ENCODE peak calls at places on chromosomes 4 and X, in five cellular contexts. X, P, D, Z and E are unnamed samples.

GRCh38 chrX:150926304-150926703 is 27.8 kb upstream of the CD99L2 start:
- DNase-seq in Z (no peak), X (no peak), D (no peak), P (no peak), E (no peak)

GRCh38 chr4:135032670-135033069 is 831.1 kb upstream of the PABPC4L start:
- DNase-seq in X (no peak), D (no peak), Z (no peak), P (no peak), E (no peak)

GRCh38 chr4:61614256-61614655 is 414.1 kb downstream of the ADGRL3 start:
- DNase-seq in X (no peak), Z (no peak), P (no peak), D (no peak), E (no peak)

GRCh38 chr4:181650033-181650825 is 593.0 kb upstream of the TENM3 start:
- DNase-seq in Z (no peak), D (no peak), P (no peak), X (no peak), E (no peak)

GRCh38 chr4:124019749-124020549 is 623.4 kb downstream of the SPRY1 start:
- DNase-seq in X (no peak), Z (no peak), D (no peak), P (no peak), E (no peak)

GRCh38 chrX:47458528-47458927 is 24.5 kb downstream of the ZNF41 start:
- DNase-seq in D (no peak), X (no peak), Z (no peak), P (no peak), E (no peak)

GRCh38 chr4:15746110-15746509 is 32.0 kb upstream of the CD38 start:
- DNase-seq in D (no peak), Z (no peak), X (no peak), P (no peak), E (no peak)

GRCh38 chr4:87559090-87559837 is 30.1 kb upstream of the SPARCL1 start:
- DNase-seq in D (peak), P (no peak), X (peak), Z (no peak), E (no peak)

GRCh38 chr4:158622251-158622650 is 49.4 kb downstream of the C4orf46 start:
- DNase-seq in D (no peak), Z (no peak), X (no peak), P (no peak), E (no peak)

GRCh38 chrX:11787564-11787963 is 29.5 kb downstream of the MSL3 start:
- DNase-seq in Z (peak), D (peak), X (no peak), P (no peak), E (no peak)

GRCh38 chr4:23305026-23305425 is 584.8 kb downstream of the PPARGC1A start:
- DNase-seq in D (no peak), P (no peak), Z (no peak), X (no peak), E (no peak)

GRCh38 chrX:133868687-133869086 is 116.7 kb downstream of the GPC3 start:
- DNase-seq in Z (no peak), D (peak), P (no peak), X (no peak), E (no peak)

GRCh38 chrX:112211459-112211858 is 128.9 kb upstream of the TRPC5 start:
- DNase-seq in P (no peak), Z (no peak), D (no peak), X (peak), E (no peak)

GRCh38 chr4:152454398-152455011 is 81.4 kb downstream of the FBXW7 start:
- DNase-seq in X (no peak), Z (peak), P (no peak), D (peak), E (no peak)

GRCh38 chrX:41672643-41673042 is 16.1 kb upstream of the GPR34 start:
- DNase-seq in D (no peak), Z (no peak), P (no peak), X (no peak), E (no peak)

GRCh38 chr4:174041555-174042110 is 241.8 kb downstream of the FBXO8 start:
- DNase-seq in X (no peak), D (no peak), P (no peak), Z (no peak), E (no peak)

GRCh38 chrX:437636-438390 is 51.1 kb upstream of the PPP2R3B start:
- DNase-seq in D (no peak), X (no peak), Z (no peak), P (no peak), E (no peak)

GRCh38 chr4:184392321-184392720 is 82.0 kb downstream of the IRF2 start:
- DNase-seq in D (no peak), P (no peak), X (no peak), Z (no peak), E (no peak)

GRCh38 chrX:112164420-112164819 is 81.8 kb upstream of the TRPC5 start:
- DNase-seq in D (no peak), Z (no peak), X (no peak), P (no peak), E (no peak)

GRCh38 chr4:112747035-112747434 is 110.1 kb downstream of the LARP7 start:
- DNase-seq in Z (no peak), D (no peak), X (no peak), P (no peak), E (no peak)

GRCh38 chr4:85556293-85556692 is 81.3 kb downstream of the ARHGAP24 start:
- DNase-seq in D (no peak), P (no peak), X (peak), Z (no peak), E (no peak)

GRCh38 chrX:274904-275475 is 6.2 kb upstream of the PLCXD1 start:
- DNase-seq in P (no peak), D (no peak), X (no peak), Z (no peak), E (no peak)

GRCh38 chrX:27728291-27728690 is 79.5 kb upstream of the MAGEB10 start:
- DNase-seq in Z (no peak), P (no peak), D (no peak), X (no peak), E (no peak)

GRCh38 chr4:142559986-142560385 is 286.1 kb downstream of the INPP4B start:
- DNase-seq in Z (no peak), X (no peak), D (no peak), P (no peak), E (no peak)

DNA sequence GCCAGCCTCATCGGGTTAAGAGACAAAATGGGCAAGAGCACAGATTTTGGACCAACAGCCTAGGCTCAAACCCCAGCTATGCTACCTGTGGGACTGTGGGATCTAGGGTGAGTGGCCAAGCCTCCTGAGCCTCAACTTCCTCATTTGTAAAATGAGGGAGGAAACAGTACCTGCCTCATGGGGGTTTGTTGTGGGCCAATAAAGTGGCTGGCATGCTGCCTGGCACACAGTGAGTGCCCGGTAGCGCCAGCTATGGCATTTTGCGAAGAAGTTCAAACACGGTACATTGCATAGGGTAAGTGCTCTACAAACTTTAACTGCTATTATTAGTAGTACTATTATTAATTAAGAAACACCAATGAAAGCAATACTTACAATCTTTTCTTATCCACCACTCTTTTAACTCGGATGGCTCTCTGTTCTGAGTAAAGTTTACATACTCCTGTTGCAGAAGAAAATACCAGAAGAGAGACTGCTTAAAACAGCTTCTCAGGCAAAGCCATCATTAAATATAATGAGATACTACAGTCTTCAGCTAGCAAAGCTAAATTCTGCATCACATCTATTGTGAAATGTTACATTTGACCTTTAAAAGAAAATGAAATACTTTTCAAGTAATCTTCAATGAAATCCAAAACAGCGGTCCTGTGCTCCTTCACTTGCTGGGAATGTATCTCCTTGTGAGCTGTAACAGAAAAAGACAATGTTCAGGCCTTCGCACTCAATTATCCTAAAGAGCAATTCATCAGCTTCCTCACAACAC is 70.1 kb downstream of the NSG1 start:
- DNase-seq in P (no peak), X (no peak), D (no peak), Z (no peak), E (no peak)
- TF ChIP-seq TAF1 in P (no peak), X (no peak), D (no peak), Z (no peak), E (no peak)

GRCh38 chrX:16640823-16641222 is 9.1 kb upstream of the S100G start:
- DNase-seq in D (no peak), X (no peak), Z (no peak), P (no peak), E (no peak)

GRCh38 chrX:16635040-16635439 is 14.9 kb upstream of the S100G start:
- DNase-seq in Z (no peak), X (no peak), D (no peak), P (no peak), E (no peak)

GRCh38 chrX:16643160-16643559 is 6.8 kb upstream of the S100G start:
- DNase-seq in X (no peak), D (no peak), P (no peak), Z (no peak), E (no peak)

GRCh38 chrX:16638533-16638932 is 11.4 kb upstream of the S100G start:
- DNase-seq in X (no peak), D (no peak), Z (no peak), P (no peak), E (no peak)

DNA sequence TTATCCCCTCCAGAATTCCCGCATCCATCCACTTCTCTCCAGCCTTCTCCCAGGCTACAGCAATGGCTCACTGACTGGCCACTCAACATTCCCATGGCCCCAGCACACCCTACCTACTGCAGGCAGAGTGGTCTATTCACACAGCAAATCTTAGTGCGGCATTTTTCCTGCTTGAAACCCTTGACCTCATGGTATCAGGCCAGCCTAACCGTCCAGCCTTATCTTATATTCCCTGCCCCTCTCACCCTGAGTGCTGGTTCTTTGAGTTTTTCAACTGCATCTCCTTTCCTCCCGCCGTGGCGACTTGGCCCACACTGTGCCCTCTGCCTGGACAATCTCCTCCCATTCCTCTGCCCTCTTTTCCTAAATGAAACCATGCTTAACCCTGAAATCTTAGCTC is 10.0 kb upstream of the S100G start:
- DNase-seq in D (no peak), P (no peak), X (no peak), Z (peak), E (no peak)
- TF ChIP-seq TAF1 in D (no peak), P (no peak), X (no peak), Z (no peak), E (no peak)

GRCh38 chr4:150366487-150366999 is 215.4 kb upstream of the MAB21L2 start:
- DNase-seq in X (peak), D (peak), Z (no peak), P (no peak), E (peak)
- TF ChIP-seq TAF1 in X (no peak), D (no peak), Z (no peak), P (no peak), E (no peak)

GRCh38 chr4:100938698-100939097 is 408.6 kb downstream of the PPP3CA start:
- DNase-seq in X (no peak), D (no peak), Z (no peak), P (no peak), E (no peak)

GRCh38 chr4:100929753-100930152 is 411.9 kb upstream of the EMCN start:
- DNase-seq in D (no peak), Z (no peak), P (no peak), X (no peak), E (no peak)

GRCh38 chr4:100936676-100937390 is 410.5 kb downstream of the PPP3CA start:
- DNase-seq in P (no peak), X (no peak), D (no peak), Z (no peak), E (no peak)

GRCh38 chr4:100933628-100934027 is 413.7 kb downstream of the PPP3CA start:
- DNase-seq in Z (no peak), D (no peak), X (no peak), P (no peak), E (no peak)

GRCh38 chr4:100935090-100935489 is 412.2 kb downstream of the PPP3CA start:
- DNase-seq in X (no peak), Z (no peak), P (no peak), D (peak), E (no peak)
- TF ChIP-seq TAF1 in X (no peak), Z (no peak), P (no peak), D (no peak), E (no peak)

GRCh38 chrX:122134291-122134690 is 1049.8 kb upstream of the GRIA3 start:
- DNase-seq in Z (no peak), D (no peak), X (no peak), P (no peak), E (no peak)
- TF ChIP-seq TAF1 in Z (no peak), D (no peak), X (no peak), P (no peak), E (no peak)

GRCh38 chr4:3669553-3669949 is 96.6 kb upstream of the ADRA2C start:
- DNase-seq in D (no peak), P (no peak), Z (no peak), X (no peak), E (no peak)

GRCh38 chr4:3670521-3671519 is 95.4 kb upstream of the ADRA2C start:
- DNase-seq in P (no peak), Z (no peak), D (no peak), X (no peak), E (no peak)

GRCh38 chr4:3667258-3667657 is 98.9 kb upstream of the ADRA2C start:
- DNase-seq in X (no peak), D (no peak), Z (no peak), P (no peak), E (no peak)

GRCh38 chr4:3666263-3666662 is 99.9 kb upstream of the ADRA2C start:
- DNase-seq in D (no peak), Z (no peak), X (no peak), P (no peak), E (no peak)

DNA sequence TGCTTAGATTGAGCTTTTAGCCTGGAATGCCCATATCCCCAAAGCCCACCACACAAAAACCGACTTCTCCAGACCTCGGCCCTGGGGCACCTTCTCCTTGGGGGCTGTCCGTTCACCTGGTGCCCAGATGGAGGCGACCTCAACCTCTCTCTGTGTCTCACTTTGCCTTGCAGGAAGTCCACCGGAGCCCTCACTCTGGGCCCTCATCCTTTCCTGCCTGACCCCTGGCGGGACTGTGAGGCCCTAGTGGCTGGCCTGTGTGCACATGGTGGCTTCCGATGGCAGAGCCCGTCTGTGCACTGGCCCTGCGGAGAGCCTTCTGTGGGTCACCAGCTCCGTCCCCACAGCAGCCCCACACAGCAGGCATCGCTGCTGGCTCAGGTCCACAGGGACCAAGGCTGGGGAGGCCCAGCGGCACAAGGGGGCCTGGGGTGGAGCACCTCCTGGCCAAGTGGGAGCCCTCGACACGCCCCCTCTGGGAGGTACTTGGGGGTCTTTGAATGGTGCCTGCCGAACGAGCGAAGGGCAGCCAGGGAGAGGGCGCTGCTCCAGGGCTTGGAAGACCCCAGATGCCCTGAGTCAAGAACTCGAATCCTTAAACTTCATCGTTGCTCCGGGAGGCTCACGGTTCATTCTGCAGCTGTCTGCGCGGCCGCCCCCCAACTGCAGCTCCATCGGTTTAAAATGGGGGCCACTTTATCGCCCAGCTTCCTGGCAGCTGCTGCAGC is 97.2 kb upstream of the ADRA2C start:
- DNase-seq in Z (no peak), D (no peak), X (no peak), P (no peak), E (no peak)
- TF ChIP-seq TAF1 in Z (no peak), D (no peak), X (no peak), P (no peak), E (no peak)

DNA sequence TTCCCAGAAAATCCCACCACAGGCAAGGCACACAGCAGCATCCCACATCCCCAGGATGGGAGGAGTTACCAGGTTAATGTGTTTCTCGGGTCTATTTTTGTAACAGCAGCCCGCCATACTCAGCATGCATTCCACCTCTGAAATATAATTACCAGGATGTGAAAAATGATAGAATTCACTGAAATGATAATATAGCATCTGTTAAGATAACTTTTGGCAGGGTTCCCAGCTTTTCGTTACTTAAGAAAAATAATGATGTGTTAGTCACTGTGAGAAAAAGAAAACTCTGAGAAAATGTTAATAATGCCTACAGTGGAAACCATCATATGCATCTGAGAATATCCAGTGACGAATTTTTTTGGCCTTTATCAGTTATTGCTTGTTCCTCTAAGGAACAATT is 87.0 kb downstream of the VCX2 start:
- DNase-seq in D (peak), Z (no peak), X (no peak), P (no peak), E (no peak)
- TF ChIP-seq TAF1 in D (no peak), Z (no peak), X (no peak), P (no peak), E (no peak)

GRCh38 chr4:6703786-6704185 is 5.9 kb downstream of the MRFAP1L1 start:
- DNase-seq in D (no peak), X (no peak), Z (no peak), P (no peak), E (no peak)
- TF ChIP-seq TAF1 in D (no peak), X (no peak), Z (no peak), P (no peak), E (no peak)